ENCODE peak calls at places on chromosome 16, in four cellular contexts. K, A, M and D are unnamed samples.

GRCh38 chr16:15961060-15961511 is 11.7 kb downstream of the ABCC1 start:
- DNase-seq in K (no peak), A (peak; percentile 71), M (no peak), D (no peak)

GRCh38 chr16:70470927-70471341 is 16.5 kb downstream of the FCSK start:
- DNase-seq in K (no peak), A (no peak), M (peak; percentile 87), D (peak; percentile 87)

GRCh38 chr16:19853973-19854876 is 30.4 kb downstream of the GPRC5B start:
- DNase-seq in K (no peak), A (no peak), M (no peak), D (peak; percentile 77)

GRCh38 chr16:7278636-7279035 is 54.0 kb upstream of the RBFOX1 start:
- DNase-seq in K (no peak), A (no peak), M (no peak), D (no peak)

GRCh38 chr16:22427556-22427955 is 53.1 kb upstream of the CDR2 start:
- DNase-seq in K (no peak), A (no peak), M (no peak), D (no peak)

GRCh38 chr16:74568961-74569631 is 37.8 kb downstream of the GLG1 start:
- DNase-seq in K (peak; percentile 73), A (no peak), M (no peak), D (no peak)

GRCh38 chr16:86789621-86790051 is 211.3 kb downstream of the FOXL1 start:
- DNase-seq in K (no peak), A (no peak), M (no peak), D (no peak)

GRCh38 chr16:84443166-84443802 is 61.2 kb downstream of the MEAK7 start:
- DNase-seq in K (no peak), A (no peak), M (no peak), D (no peak)

GRCh38 chr16:82181456-82182185 is 11.6 kb upstream of the MPHOSPH6 start:
- DNase-seq in K (no peak), A (no peak), M (no peak), D (no peak)

GRCh38 chr16:28196331-28196987 is 15.3 kb downstream of the XPO6 start:
- DNase-seq in K (no peak), A (no peak), M (no peak), D (no peak)

GRCh38 chr16:71460246-71460645 is 1.8 kb downstream of the ZNF23 start:
- DNase-seq in K (peak; percentile 25), A (no peak), M (no peak), D (no peak)

GRCh38 chr16:83609178-83609577 is 198.6 kb upstream of the HSBP1 start:
- DNase-seq in K (no peak), A (no peak), M (no peak), D (no peak)

GRCh38 chr16:12721841-12722467 is 81.7 kb downstream of the CPPED1 start:
- DNase-seq in K (no peak), A (no peak), M (no peak), D (no peak)

GRCh38 chr16:4212207-4212933 is 29.5 kb downstream of the SRL start:
- DNase-seq in K (no peak), A (no peak), M (no peak), D (no peak)
- H3K4me1 ChIP-seq in K (peaks cover 22% of the 10 kb centered on the region), A (no peaks in the 10 kb centered on the region), M (no peaks in the 10 kb centered on the region), D (peaks cover under 1% of the 10 kb centered on the region)

GRCh38 chr16:89417352-89417751 is 73.0 kb downstream of the ANKRD11 start:
- DNase-seq in K (no peak), A (no peak), M (no peak), D (no peak)
- H3K4me3 ChIP-seq in K (no peak overlapping the region), A (no peak overlapping the region), M (no peak overlapping the region), D (no peak overlapping the region)

DNA sequence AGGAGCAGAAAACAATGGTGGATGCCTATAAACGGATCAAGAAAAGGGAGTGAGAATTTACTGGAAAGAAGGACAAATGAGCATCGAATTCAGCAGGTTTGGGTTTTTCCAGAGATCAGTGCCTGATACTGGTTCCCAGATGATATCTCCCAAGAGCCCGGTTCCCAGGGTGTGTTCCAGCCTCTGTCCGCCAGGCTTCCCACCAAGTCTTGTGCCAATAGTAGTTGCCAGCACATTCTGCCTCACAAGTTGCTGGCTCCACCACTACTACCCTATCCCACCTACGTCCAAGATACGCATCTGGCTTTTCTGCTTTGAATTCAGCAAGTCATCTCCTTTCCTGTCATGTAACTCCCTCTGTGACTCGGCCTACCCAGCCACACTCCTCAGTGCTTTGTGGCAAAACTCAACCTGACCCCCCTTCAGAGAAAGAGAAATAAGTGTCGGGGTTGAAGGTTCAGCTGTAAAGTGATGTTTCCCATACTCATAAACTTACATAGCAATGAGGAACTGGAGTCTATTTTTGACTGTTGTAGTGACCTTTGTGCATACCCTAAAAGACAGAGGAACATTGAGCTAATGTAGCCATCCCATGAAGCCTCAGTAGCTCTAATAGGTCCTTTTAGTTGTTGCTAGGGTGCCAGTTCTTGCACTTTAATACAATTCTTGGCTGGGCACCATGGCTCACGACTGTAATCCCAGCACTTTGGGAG is 277.0 kb downstream of the IRX3 start:
- DNase-seq in K (no peak), A (no peak), M (no peak), D (no peak)
- H3K27ac ChIP-seq in K (no peak overlapping the region), A (no peak overlapping the region), M (no peak overlapping the region), D (no peak overlapping the region)

DNA sequence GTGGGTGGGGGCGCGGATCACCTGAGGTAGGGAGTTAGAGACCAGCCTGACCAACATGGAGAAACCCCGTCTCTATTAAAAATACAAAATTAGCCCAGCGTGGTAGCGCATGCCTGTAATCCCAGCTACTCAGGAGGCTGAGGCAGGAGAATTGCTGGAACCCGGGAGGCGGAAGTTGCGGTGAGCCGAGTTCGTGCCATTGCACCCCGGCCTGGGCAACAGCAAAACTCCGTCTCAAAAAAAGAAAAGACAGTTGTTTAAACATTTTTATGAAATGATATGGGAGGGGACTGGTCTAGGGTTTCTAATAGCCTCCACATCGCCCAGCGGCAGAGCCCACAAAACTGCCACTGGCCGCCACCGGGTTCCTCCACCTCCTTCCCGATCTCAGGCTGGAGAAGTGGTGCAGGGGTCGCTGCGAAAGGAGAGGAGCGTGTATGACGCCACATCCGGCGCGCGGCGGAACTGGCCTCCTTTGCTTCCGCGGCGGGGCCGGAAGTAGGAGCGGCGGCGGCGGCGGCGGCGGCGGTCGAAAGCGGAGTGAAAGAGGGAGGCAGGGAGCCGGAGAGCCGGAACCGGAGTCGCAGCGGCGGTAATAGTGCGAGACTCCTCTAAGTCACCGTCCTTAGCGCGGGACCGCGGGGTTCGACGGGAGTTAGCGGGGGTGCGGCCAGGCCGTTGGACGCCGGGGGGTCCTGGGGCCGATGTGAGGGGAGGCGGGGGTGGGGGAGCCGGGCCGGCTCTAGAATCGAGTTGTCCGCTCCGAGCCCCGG is at the start of gene PPP4C:
- DNase-seq in K (peak; percentile 85), A (peak; percentile 93), M (peak; percentile 97), D (peak; percentile 95)
- H3K4me1 ChIP-seq in K (peaks cover 14% of the 10 kb centered on the region), A (peaks cover 31% of the 10 kb centered on the region), M (peaks cover 18% of the 10 kb centered on the region), D (peaks cover 3% of the 10 kb centered on the region)

DNA sequence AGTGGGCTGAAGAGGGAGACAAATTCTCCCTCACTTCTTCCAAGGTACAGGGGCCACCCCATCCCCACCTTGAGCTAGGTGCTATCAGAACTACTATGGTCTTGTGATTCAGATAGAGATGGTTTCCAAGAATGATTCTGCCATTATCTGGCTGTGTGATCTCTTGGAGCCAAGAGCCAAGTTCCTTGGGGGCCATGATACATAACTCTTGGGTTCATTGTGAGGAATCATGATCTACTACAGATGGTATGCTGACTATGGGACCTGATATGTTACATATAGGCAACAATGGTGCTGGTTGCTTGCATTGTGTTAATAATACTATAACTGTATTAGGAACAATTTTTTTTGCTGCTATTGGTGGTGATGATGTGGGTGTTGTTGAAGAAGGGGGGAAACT is 45.7 kb downstream of the DYNLRB2 start:
- DNase-seq in K (no peak), A (no peak), M (no peak), D (no peak)
- H3K4me3 ChIP-seq in K (no peak overlapping the region), A (no peak overlapping the region), M (no peak overlapping the region), D (no peak overlapping the region)

DNA sequence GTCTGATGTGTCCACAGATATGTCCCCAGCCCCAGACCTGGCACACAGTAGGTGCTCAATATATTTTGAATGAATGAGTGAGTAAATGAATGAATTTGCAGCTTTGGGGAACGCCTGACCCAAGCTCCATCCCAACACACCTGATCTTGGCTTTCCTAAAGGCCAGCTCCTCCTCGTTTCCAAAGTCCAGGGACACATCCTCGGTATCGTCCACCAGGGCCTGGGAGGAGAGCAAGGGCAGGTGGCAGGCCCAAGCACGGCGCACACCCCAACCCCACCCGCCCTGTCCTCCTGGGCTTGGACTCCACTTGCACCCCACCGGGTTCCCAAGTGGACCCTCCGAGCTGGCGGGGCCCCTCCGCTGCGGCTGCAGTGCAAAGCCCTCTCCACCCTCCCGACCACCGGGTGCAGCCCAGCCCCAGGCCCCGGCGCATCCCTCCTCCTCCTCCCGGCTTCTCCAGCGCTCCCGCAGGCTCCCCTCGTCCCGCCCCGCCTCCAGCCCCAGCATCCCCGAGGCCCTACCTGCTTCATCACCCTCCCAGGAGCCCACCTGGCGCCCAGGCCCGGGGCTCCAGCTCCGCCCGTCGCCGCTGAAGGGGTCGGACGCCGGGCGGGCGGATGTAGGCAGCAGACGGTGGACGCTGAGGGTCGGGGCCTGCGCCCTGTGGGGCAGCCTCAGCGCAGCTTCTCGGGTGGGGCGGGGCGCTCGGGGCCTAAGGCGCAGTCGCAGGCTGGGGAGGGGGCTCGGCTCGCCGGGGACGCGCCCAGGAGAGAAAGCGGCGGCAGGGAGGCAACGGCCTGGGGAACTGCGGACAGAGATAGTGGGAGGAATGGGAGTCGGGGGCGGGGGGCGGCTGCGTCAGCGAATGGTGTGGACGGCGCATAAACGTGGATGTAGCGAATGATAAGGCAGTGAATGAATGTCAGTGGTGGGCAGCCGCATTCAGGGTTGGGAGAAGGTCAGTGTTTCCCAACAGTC is at the start of gene TVP23A:
- DNase-seq in K (no peak), A (no peak), M (peak; percentile 87), D (peak; percentile 85)
- H3K27ac ChIP-seq in K (no peak within 1 kb of the TSS), A (no peak within 1 kb of the TSS), M (peak within 1 kb of the TSS; percentile 72), D (no peak within 1 kb of the TSS)